ENCODE peak calls at places on chromosomes 2 and 18, in seven cellular contexts. One of them, this sample, is unnamed.

GRCh38 chr18:51235011-51235789 is 37.7 kb upstream of the MEX3C start:
- DNase-seq in colonic mucosa: no peak
- DNase-seq in upper lobe of right lung: no peak
- DNase-seq in astrocyte of the spinal cord: peak; percentile 16
- DNase-seq in Peyer's patch: no peak
- DNase-seq in coronary artery: no peak
- DNase-seq in GM12865: peak; percentile 35
- DNase-seq in this sample: no peak

GRCh38 chr18:74497308-74497640 is 1.1 kb downstream of the CNDP2 start:
- DNase-seq in upper lobe of right lung: no peak
- DNase-seq in astrocyte of the spinal cord: no peak
- DNase-seq in Peyer's patch: no peak
- DNase-seq in colonic mucosa: no peak
- DNase-seq in coronary artery: no peak
- DNase-seq in GM12865: peak; percentile 41
- DNase-seq in this sample: no peak

GRCh38 chr2:42342795-42343241 is 18.2 kb downstream of the COX7A2L start:
- DNase-seq in coronary artery: no peak
- DNase-seq in Peyer's patch: no peak
- DNase-seq in astrocyte of the spinal cord: no peak
- DNase-seq in upper lobe of right lung: no peak
- DNase-seq in colonic mucosa: no peak
- DNase-seq in GM12865: no peak
- DNase-seq in this sample: no peak

GRCh38 chr2:104312684-104313083 is 541.2 kb upstream of the POU3F3 start:
- DNase-seq in Peyer's patch: no peak
- DNase-seq in colonic mucosa: no peak
- DNase-seq in astrocyte of the spinal cord: no peak
- DNase-seq in upper lobe of right lung: no peak
- DNase-seq in GM12865: no peak
- DNase-seq in coronary artery: no peak
- DNase-seq in this sample: no peak

GRCh38 chr18:59606193-59607175 is 90.7 kb downstream of the CCBE1 start:
- DNase-seq in coronary artery: no peak
- DNase-seq in Peyer's patch: no peak
- DNase-seq in GM12865: no peak
- DNase-seq in astrocyte of the spinal cord: peak; percentile 72
- DNase-seq in colonic mucosa: no peak
- DNase-seq in upper lobe of right lung: no peak
- DNase-seq in this sample: peak; percentile 23

GRCh38 chr2:15278296-15278695 is 282.8 kb downstream of the NBAS start:
- DNase-seq in upper lobe of right lung: no peak
- DNase-seq in astrocyte of the spinal cord: no peak
- DNase-seq in GM12865: no peak
- DNase-seq in colonic mucosa: no peak
- DNase-seq in coronary artery: no peak
- DNase-seq in Peyer's patch: no peak
- DNase-seq in this sample: no peak

GRCh38 chr2:57701391-57701791 is 345.2 kb upstream of the VRK2 start:
- DNase-seq in coronary artery: no peak
- DNase-seq in astrocyte of the spinal cord: peak; percentile 59
- DNase-seq in GM12865: no peak
- DNase-seq in Peyer's patch: no peak
- DNase-seq in upper lobe of right lung: no peak
- DNase-seq in colonic mucosa: no peak
- DNase-seq in this sample: no peak

GRCh38 chr2:207133493-207133861 is 32.3 kb downstream of the KLF7 start:
- DNase-seq in colonic mucosa: no peak
- DNase-seq in upper lobe of right lung: no peak
- DNase-seq in astrocyte of the spinal cord: no peak
- DNase-seq in Peyer's patch: no peak
- DNase-seq in coronary artery: no peak
- DNase-seq in GM12865: no peak
- DNase-seq in this sample: no peak

GRCh38 chr18:42087876-42088275 is 132.8 kb downstream of the PIK3C3 start:
- DNase-seq in GM12865: no peak
- DNase-seq in upper lobe of right lung: no peak
- DNase-seq in astrocyte of the spinal cord: no peak
- DNase-seq in coronary artery: no peak
- DNase-seq in colonic mucosa: no peak
- DNase-seq in Peyer's patch: no peak
- DNase-seq in this sample: no peak

GRCh38 chr2:133194068-133194655 is 374.1 kb downstream of the NCKAP5 start:
- DNase-seq in coronary artery: no peak
- DNase-seq in astrocyte of the spinal cord: no peak
- DNase-seq in upper lobe of right lung: no peak
- DNase-seq in colonic mucosa: no peak
- DNase-seq in GM12865: no peak
- DNase-seq in Peyer's patch: no peak
- DNase-seq in this sample: no peak
- H3K4me3 ChIP-seq in coronary artery: no peak overlapping the region
- H3K4me3 ChIP-seq in astrocyte of the spinal cord: no peak overlapping the region
- H3K4me3 ChIP-seq in upper lobe of right lung: no peak overlapping the region
- H3K4me3 ChIP-seq in colonic mucosa: no peak overlapping the region
- H3K4me3 ChIP-seq in GM12865: no peak overlapping the region
- H3K4me3 ChIP-seq in Peyer's patch: no peak overlapping the region
- H3K4me3 ChIP-seq in this sample: no peak overlapping the region

GRCh38 chr2:238129166-238130010 is 9.1 kb upstream of the KLHL30 start:
- DNase-seq in colonic mucosa: no peak
- DNase-seq in upper lobe of right lung: no peak
- DNase-seq in coronary artery: no peak
- DNase-seq in astrocyte of the spinal cord: no peak
- DNase-seq in Peyer's patch: no peak
- DNase-seq in GM12865: no peak
- DNase-seq in this sample: no peak

GRCh38 chr2:238130111-238130695 is 8.3 kb upstream of the KLHL30 start:
- DNase-seq in astrocyte of the spinal cord: no peak
- DNase-seq in upper lobe of right lung: no peak
- DNase-seq in colonic mucosa: no peak
- DNase-seq in GM12865: no peak
- DNase-seq in Peyer's patch: no peak
- DNase-seq in coronary artery: no peak
- DNase-seq in this sample: no peak

GRCh38 chr2:238126775-238127164 is 11.7 kb upstream of the KLHL30 start:
- DNase-seq in upper lobe of right lung: no peak
- DNase-seq in astrocyte of the spinal cord: no peak
- DNase-seq in GM12865: no peak
- DNase-seq in Peyer's patch: no peak
- DNase-seq in colonic mucosa: no peak
- DNase-seq in coronary artery: no peak
- DNase-seq in this sample: no peak

GRCh38 chr2:238127165-238128060 is 11.1 kb upstream of the KLHL30 start:
- DNase-seq in coronary artery: no peak
- DNase-seq in colonic mucosa: no peak
- DNase-seq in astrocyte of the spinal cord: peak; percentile 37
- DNase-seq in upper lobe of right lung: no peak
- DNase-seq in GM12865: no peak
- DNase-seq in Peyer's patch: no peak
- DNase-seq in this sample: no peak

GRCh38 chr2:238128061-238129040 is 10.1 kb upstream of the KLHL30 start:
- DNase-seq in Peyer's patch: no peak
- DNase-seq in GM12865: no peak
- DNase-seq in astrocyte of the spinal cord: no peak
- DNase-seq in colonic mucosa: no peak
- DNase-seq in upper lobe of right lung: no peak
- DNase-seq in coronary artery: no peak
- DNase-seq in this sample: no peak
- H3K4me3 ChIP-seq in Peyer's patch: no peak overlapping the region
- H3K4me3 ChIP-seq in GM12865: no peak overlapping the region
- H3K4me3 ChIP-seq in astrocyte of the spinal cord: no peak overlapping the region
- H3K4me3 ChIP-seq in colonic mucosa: no peak overlapping the region
- H3K4me3 ChIP-seq in upper lobe of right lung: no peak overlapping the region
- H3K4me3 ChIP-seq in coronary artery: no peak overlapping the region
- H3K4me3 ChIP-seq in this sample: no peak overlapping the region

DNA sequence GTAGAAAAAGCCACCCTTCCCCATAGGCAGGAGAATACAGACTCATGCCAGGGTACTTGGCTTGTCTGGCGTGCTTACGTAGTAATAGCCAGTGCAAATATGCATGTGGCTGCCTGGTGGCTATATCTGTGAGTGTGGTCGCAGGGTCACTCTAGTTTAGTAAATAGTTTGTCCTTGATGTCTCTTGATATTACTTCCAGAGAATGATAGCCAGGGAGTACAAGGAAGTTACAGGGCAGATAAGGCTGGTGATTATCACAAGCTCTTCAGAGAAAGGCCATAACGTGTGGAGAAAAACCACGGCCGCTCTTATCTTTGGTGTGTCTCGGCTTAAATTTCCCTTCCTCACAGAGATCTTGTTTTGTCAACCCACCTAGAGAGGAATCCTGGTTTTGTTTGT is 54.3 kb upstream of the SLC39A10 start:
- DNase-seq in Peyer's patch: no peak
- DNase-seq in GM12865: no peak
- DNase-seq in coronary artery: no peak
- DNase-seq in astrocyte of the spinal cord: no peak
- DNase-seq in colonic mucosa: no peak
- DNase-seq in upper lobe of right lung: no peak
- DNase-seq in this sample: no peak
- H3K4me3 ChIP-seq in Peyer's patch: no peak overlapping the region
- H3K4me3 ChIP-seq in GM12865: no peak overlapping the region
- H3K4me3 ChIP-seq in coronary artery: no peak overlapping the region
- H3K4me3 ChIP-seq in astrocyte of the spinal cord: no peak overlapping the region
- H3K4me3 ChIP-seq in colonic mucosa: no peak overlapping the region
- H3K4me3 ChIP-seq in upper lobe of right lung: no peak overlapping the region
- H3K4me3 ChIP-seq in this sample: no peak overlapping the region

GRCh38 chr18:49850636-49851035 is 37.3 kb upstream of the ACAA2 start:
- DNase-seq in GM12865: no peak
- DNase-seq in upper lobe of right lung: no peak
- DNase-seq in Peyer's patch: no peak
- DNase-seq in colonic mucosa: peak; percentile 18
- DNase-seq in astrocyte of the spinal cord: no peak
- DNase-seq in coronary artery: no peak
- DNase-seq in this sample: no peak

GRCh38 chr18:49848115-49848514 is 34.8 kb upstream of the ACAA2 start:
- DNase-seq in astrocyte of the spinal cord: no peak
- DNase-seq in GM12865: no peak
- DNase-seq in upper lobe of right lung: no peak
- DNase-seq in colonic mucosa: peak; percentile 18
- DNase-seq in coronary artery: no peak
- DNase-seq in Peyer's patch: no peak
- DNase-seq in this sample: no peak

GRCh38 chr18:49851624-49852023 is 38.3 kb upstream of the ACAA2 start:
- DNase-seq in colonic mucosa: peak; percentile 16
- DNase-seq in GM12865: no peak
- DNase-seq in upper lobe of right lung: no peak
- DNase-seq in coronary artery: peak; percentile 36
- DNase-seq in Peyer's patch: no peak
- DNase-seq in astrocyte of the spinal cord: no peak
- DNase-seq in this sample: no peak

GRCh38 chr18:49847524-49847923 is 34.2 kb upstream of the ACAA2 start:
- DNase-seq in Peyer's patch: no peak
- DNase-seq in astrocyte of the spinal cord: no peak
- DNase-seq in GM12865: no peak
- DNase-seq in colonic mucosa: peak; percentile 14
- DNase-seq in upper lobe of right lung: no peak
- DNase-seq in coronary artery: no peak
- DNase-seq in this sample: no peak

GRCh38 chr18:49849331-49850217 is 36.2 kb upstream of the ACAA2 start:
- DNase-seq in GM12865: no peak
- DNase-seq in upper lobe of right lung: peak; percentile 84
- DNase-seq in colonic mucosa: peak; percentile 96
- DNase-seq in astrocyte of the spinal cord: peak; percentile 92
- DNase-seq in Peyer's patch: no peak
- DNase-seq in coronary artery: no peak
- DNase-seq in this sample: peak; percentile 31
- H3K4me3 ChIP-seq in GM12865: no peak overlapping the region
- H3K4me3 ChIP-seq in upper lobe of right lung: no peak overlapping the region
- H3K4me3 ChIP-seq in colonic mucosa: peak overlapping the region; percentile 20
- H3K4me3 ChIP-seq in astrocyte of the spinal cord: no peak overlapping the region
- H3K4me3 ChIP-seq in Peyer's patch: no peak overlapping the region
- H3K4me3 ChIP-seq in coronary artery: no peak overlapping the region
- H3K4me3 ChIP-seq in this sample: no peak overlapping the region

GRCh38 chr18:77004555-77005380 is 127.8 kb downstream of the MBP start:
- DNase-seq in colonic mucosa: no peak
- DNase-seq in coronary artery: no peak
- DNase-seq in Peyer's patch: no peak
- DNase-seq in upper lobe of right lung: peak; percentile 66
- DNase-seq in GM12865: no peak
- DNase-seq in astrocyte of the spinal cord: no peak
- DNase-seq in this sample: no peak

GRCh38 chr18:77000527-77000926 is 132.1 kb downstream of the MBP start:
- DNase-seq in colonic mucosa: peak; percentile 54
- DNase-seq in astrocyte of the spinal cord: peak; percentile 46
- DNase-seq in coronary artery: no peak
- DNase-seq in Peyer's patch: no peak
- DNase-seq in GM12865: peak; percentile 52
- DNase-seq in upper lobe of right lung: no peak
- DNase-seq in this sample: peak; percentile 56

GRCh38 chr18:77001979-77002378 is 130.6 kb downstream of the MBP start:
- DNase-seq in GM12865: no peak
- DNase-seq in coronary artery: no peak
- DNase-seq in Peyer's patch: no peak
- DNase-seq in upper lobe of right lung: peak; percentile 55
- DNase-seq in astrocyte of the spinal cord: no peak
- DNase-seq in colonic mucosa: no peak
- DNase-seq in this sample: no peak

GRCh38 chr18:77001041-77001440 is 131.5 kb downstream of the MBP start:
- DNase-seq in coronary artery: no peak
- DNase-seq in upper lobe of right lung: no peak
- DNase-seq in GM12865: no peak
- DNase-seq in colonic mucosa: no peak
- DNase-seq in astrocyte of the spinal cord: no peak
- DNase-seq in Peyer's patch: no peak
- DNase-seq in this sample: no peak

DNA sequence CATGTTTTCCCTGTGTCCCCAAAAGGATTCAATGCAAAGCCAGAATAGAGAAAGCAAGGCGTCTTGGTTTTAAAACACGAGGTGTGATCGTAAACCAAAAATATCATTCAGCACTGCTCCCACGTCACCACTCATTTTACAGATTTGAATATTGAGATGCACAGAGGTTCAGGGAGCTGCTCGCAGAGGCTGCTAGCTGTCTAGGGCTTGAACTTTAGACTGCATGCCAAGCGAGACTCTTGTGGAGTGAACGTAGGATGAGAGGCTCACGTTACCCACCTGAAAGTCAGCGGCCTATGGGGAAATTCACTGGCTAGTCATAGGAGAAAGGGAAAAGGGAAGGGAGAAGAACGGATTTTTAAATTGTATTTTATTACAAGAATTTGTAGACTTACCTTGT is 130.1 kb downstream of the MBP start:
- DNase-seq in coronary artery: no peak
- DNase-seq in GM12865: no peak
- DNase-seq in upper lobe of right lung: no peak
- DNase-seq in colonic mucosa: no peak
- DNase-seq in astrocyte of the spinal cord: no peak
- DNase-seq in Peyer's patch: no peak
- DNase-seq in this sample: no peak
- H3K4me3 ChIP-seq in coronary artery: no peak overlapping the region
- H3K4me3 ChIP-seq in GM12865: no peak overlapping the region
- H3K4me3 ChIP-seq in upper lobe of right lung: no peak overlapping the region
- H3K4me3 ChIP-seq in colonic mucosa: no peak overlapping the region
- H3K4me3 ChIP-seq in astrocyte of the spinal cord: no peak overlapping the region
- H3K4me3 ChIP-seq in Peyer's patch: no peak overlapping the region
- H3K4me3 ChIP-seq in this sample: no peak overlapping the region

This sample was measured in left ventricle myocardium inferior.